ENCODE peak calls at places on chromosomes 7 and 10, in five cellular contexts. One of them, this sample, is unnamed.

GRCh38 chr10:128058746-128059125 is 67.5 kb downstream of the MKI67 start:
- DNase-seq in A549: no peak
- DNase-seq in heart left ventricle: no peak
- DNase-seq in H1: no peak
- DNase-seq in CD4-positive, alpha-beta T cell: no peak
- DNase-seq in this sample: no peak

GRCh38 chr10:89845541-89846275 is 144.3 kb downstream of the KIF20B start:
- DNase-seq in A549: no peak
- DNase-seq in H1: no peak
- DNase-seq in CD4-positive, alpha-beta T cell: no peak
- DNase-seq in heart left ventricle: no peak
- DNase-seq in this sample: no peak

GRCh38 chr7:45923290-45923689 is 2.2 kb upstream of the IGFBP3 start:
- DNase-seq in A549: no peak
- DNase-seq in H1: no peak
- DNase-seq in CD4-positive, alpha-beta T cell: peak
- DNase-seq in heart left ventricle: peak
- DNase-seq in this sample: peak

GRCh38 chr7:67423058-67423457 is 426.4 kb downstream of the TYW1 start:
- DNase-seq in A549: no peak
- DNase-seq in heart left ventricle: no peak
- DNase-seq in H1: no peak
- DNase-seq in CD4-positive, alpha-beta T cell: no peak
- DNase-seq in this sample: no peak

GRCh38 chr10:32922164-32922563 is 35.9 kb downstream of the ITGB1 start:
- DNase-seq in CD4-positive, alpha-beta T cell: no peak
- DNase-seq in A549: no peak
- DNase-seq in H1: no peak
- DNase-seq in heart left ventricle: no peak
- DNase-seq in this sample: no peak

GRCh38 chr7:124557587-124557986 is 208.0 kb downstream of the GPR37 start:
- DNase-seq in H1: no peak
- DNase-seq in A549: no peak
- DNase-seq in heart left ventricle: no peak
- DNase-seq in CD4-positive, alpha-beta T cell: no peak
- DNase-seq in this sample: no peak

GRCh38 chr7:66224171-66224773 is 19.1 kb downstream of the TPST1 start:
- DNase-seq in H1: no peak
- DNase-seq in CD4-positive, alpha-beta T cell: no peak
- DNase-seq in heart left ventricle: no peak
- DNase-seq in A549: no peak
- DNase-seq in this sample: no peak

GRCh38 chr7:30564243-30564892 is 30.3 kb upstream of the GARS1 start:
- DNase-seq in CD4-positive, alpha-beta T cell: peak
- DNase-seq in heart left ventricle: peak
- DNase-seq in A549: peak
- DNase-seq in H1: peak
- DNase-seq in this sample: peak

GRCh38 chr7:48617988-48618387 is 306.4 kb upstream of the CDC14C start:
- DNase-seq in H1: no peak
- DNase-seq in A549: no peak
- DNase-seq in heart left ventricle: no peak
- DNase-seq in CD4-positive, alpha-beta T cell: no peak
- DNase-seq in this sample: no peak

GRCh38 chr7:6359021-6359420 is 86.6 kb upstream of the CYTH3 start:
- DNase-seq in A549: no peak
- DNase-seq in H1: no peak
- DNase-seq in heart left ventricle: no peak
- DNase-seq in CD4-positive, alpha-beta T cell: no peak
- DNase-seq in this sample: no peak

GRCh38 chr7:138898255-138898654 is 82.9 kb downstream of the KIAA1549 start:
- DNase-seq in CD4-positive, alpha-beta T cell: peak
- DNase-seq in heart left ventricle: no peak
- DNase-seq in H1: no peak
- DNase-seq in A549: no peak
- DNase-seq in this sample: no peak

GRCh38 chr7:99000904-99001442 is 122.6 kb downstream of the TRRAP start:
- DNase-seq in CD4-positive, alpha-beta T cell: no peak
- DNase-seq in heart left ventricle: no peak
- DNase-seq in A549: no peak
- DNase-seq in H1: no peak
- DNase-seq in this sample: no peak

DNA sequence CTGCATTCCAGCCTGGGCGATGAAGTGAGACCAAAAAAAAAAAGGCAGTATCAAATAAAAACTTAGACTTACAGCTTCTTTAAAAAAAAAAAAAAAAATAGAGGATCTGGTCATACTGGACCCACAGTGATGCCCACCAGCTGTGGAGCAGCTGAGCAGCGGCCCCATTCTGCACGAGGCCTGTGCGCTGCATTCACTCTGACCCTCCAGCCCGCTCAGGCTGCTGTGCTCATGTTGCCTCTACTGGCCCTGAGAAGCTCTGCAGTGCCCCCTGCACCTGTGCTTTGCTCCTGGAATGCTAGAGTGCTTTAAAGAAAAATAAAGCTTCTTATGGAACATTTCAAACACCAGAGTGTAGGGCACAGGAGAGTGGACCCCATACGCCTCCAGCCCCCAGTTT is 33.2 kb downstream of the TMEM120A start:
- DNase-seq in CD4-positive, alpha-beta T cell: no peak
- DNase-seq in heart left ventricle: no peak
- DNase-seq in A549: no peak
- DNase-seq in H1: no peak
- DNase-seq in this sample: no peak
- TF ChIP-seq CTCF in CD4-positive, alpha-beta T cell: no peak
- TF ChIP-seq CTCF in heart left ventricle: no peak
- TF ChIP-seq CTCF in A549: no peak
- TF ChIP-seq CTCF in H1: peak
- TF ChIP-seq CTCF in this sample: no peak

GRCh38 chr10:125146791-125147604 is 13.4 kb downstream of the CTBP2 start:
- DNase-seq in CD4-positive, alpha-beta T cell: no peak
- DNase-seq in H1: no peak
- DNase-seq in heart left ventricle: no peak
- DNase-seq in A549: no peak
- DNase-seq in this sample: no peak

GRCh38 chr10:125145636-125146035 is 14.7 kb downstream of the CTBP2 start:
- DNase-seq in heart left ventricle: no peak
- DNase-seq in CD4-positive, alpha-beta T cell: no peak
- DNase-seq in H1: no peak
- DNase-seq in A549: no peak
- DNase-seq in this sample: no peak

GRCh38 chr10:125144209-125144608 is 16.2 kb downstream of the CTBP2 start:
- DNase-seq in heart left ventricle: no peak
- DNase-seq in H1: no peak
- DNase-seq in A549: no peak
- DNase-seq in CD4-positive, alpha-beta T cell: no peak
- DNase-seq in this sample: no peak

GRCh38 chr10:125142946-125143345 is 17.4 kb downstream of the CTBP2 start:
- DNase-seq in H1: no peak
- DNase-seq in heart left ventricle: no peak
- DNase-seq in CD4-positive, alpha-beta T cell: no peak
- DNase-seq in A549: no peak
- DNase-seq in this sample: no peak

DNA sequence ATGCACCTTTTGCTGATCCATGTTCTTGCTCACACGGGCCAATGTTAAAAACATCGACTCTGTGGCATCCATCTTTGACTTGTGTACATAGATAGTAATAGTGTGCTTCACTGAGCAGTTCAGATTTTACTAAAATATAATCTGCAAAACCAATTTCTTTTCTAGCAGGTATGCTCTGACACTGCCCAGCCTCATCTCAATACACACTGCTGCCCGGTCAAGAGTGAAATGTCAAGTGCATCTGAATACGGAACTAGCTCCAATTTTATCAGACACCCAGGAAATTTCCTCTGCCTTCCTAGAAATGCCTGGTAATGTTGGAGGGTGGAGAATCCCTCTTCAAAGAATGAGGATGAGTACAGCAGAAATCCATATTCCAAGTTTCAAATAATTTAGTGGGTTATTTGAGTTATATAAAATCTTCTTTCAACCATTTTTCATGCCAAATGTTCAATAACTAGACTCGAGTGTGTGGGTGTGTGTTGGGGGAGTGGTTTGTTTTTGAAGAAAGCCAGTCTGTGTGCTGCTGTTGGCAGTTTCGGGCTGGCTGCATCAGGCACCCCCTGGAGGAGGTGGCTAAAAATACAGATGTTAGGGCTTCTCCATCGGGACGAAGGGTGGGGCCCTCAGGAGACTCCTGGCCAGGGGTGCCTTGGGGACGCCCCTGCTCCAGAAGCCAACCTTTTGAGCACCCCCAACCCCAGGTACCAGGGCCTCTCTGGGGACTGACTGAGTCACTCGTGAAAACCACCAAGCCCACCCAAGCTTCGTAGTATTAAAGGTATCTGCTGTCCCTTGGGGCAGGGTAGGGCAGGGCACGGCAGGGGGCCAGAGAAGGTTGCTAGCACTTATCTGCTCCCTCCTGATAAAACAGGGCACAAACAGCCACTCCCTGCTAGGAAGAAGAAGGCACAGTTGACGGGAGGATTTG is 15.4 kb downstream of the CTBP2 start:
- DNase-seq in CD4-positive, alpha-beta T cell: no peak
- DNase-seq in H1: no peak
- DNase-seq in heart left ventricle: no peak
- DNase-seq in A549: peak
- DNase-seq in this sample: peak
- TF ChIP-seq CTCF in CD4-positive, alpha-beta T cell: no peak
- TF ChIP-seq CTCF in H1: peak
- TF ChIP-seq CTCF in heart left ventricle: peak
- TF ChIP-seq CTCF in A549: peak
- TF ChIP-seq CTCF in this sample: no peak

GRCh38 chr10:71303569-71303907 is 15.5 kb upstream of the SLC29A3 start:
- DNase-seq in A549: no peak
- DNase-seq in heart left ventricle: no peak
- DNase-seq in CD4-positive, alpha-beta T cell: no peak
- DNase-seq in H1: no peak
- DNase-seq in this sample: no peak
- TF ChIP-seq CTCF in A549: no peak
- TF ChIP-seq CTCF in heart left ventricle: no peak
- TF ChIP-seq CTCF in CD4-positive, alpha-beta T cell: no peak
- TF ChIP-seq CTCF in H1: no peak
- TF ChIP-seq CTCF in this sample: no peak

DNA sequence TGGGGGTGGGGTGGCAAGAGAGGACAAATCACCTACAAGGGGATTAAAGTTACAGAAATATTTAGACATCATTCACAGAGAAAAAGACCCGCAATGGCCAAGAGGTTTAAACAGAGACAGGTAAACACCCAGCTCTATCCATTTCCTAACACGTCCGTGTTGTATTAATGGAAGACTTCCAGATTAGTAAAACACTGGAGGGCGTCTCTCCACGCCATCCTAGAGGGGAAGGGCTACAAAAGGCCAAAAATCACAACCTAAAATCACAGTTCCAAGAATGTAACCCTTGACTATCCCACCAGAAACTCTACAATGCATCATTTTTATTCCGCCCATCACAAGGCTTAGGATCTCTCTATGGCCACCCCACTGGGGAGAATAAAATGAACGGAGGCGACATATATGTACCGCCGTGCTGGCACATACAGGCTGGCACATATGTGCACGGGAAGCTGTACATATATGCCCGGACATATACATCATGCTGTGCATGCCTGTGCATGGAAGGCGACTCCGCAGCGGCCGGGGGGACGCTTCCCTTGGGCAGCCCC is 758 bp downstream of the PCLO start:
- DNase-seq in CD4-positive, alpha-beta T cell: no peak
- DNase-seq in heart left ventricle: no peak
- DNase-seq in A549: peak
- DNase-seq in H1: no peak
- DNase-seq in this sample: no peak
- TF ChIP-seq CTCF in CD4-positive, alpha-beta T cell: no peak
- TF ChIP-seq CTCF in heart left ventricle: no peak
- TF ChIP-seq CTCF in A549: no peak
- TF ChIP-seq CTCF in H1: no peak
- TF ChIP-seq CTCF in this sample: no peak

GRCh38 chr7:25887795-25888559 is 264.0 kb upstream of the NFE2L3 start:
- DNase-seq in A549: no peak
- DNase-seq in H1: no peak
- DNase-seq in CD4-positive, alpha-beta T cell: no peak
- DNase-seq in heart left ventricle: no peak
- DNase-seq in this sample: no peak

GRCh38 chr7:25887266-25887665 is 264.7 kb upstream of the NFE2L3 start:
- DNase-seq in A549: no peak
- DNase-seq in heart left ventricle: no peak
- DNase-seq in H1: no peak
- DNase-seq in CD4-positive, alpha-beta T cell: no peak
- DNase-seq in this sample: no peak

GRCh38 chr7:25891591-25891990 is 260.4 kb upstream of the NFE2L3 start:
- DNase-seq in CD4-positive, alpha-beta T cell: no peak
- DNase-seq in heart left ventricle: no peak
- DNase-seq in H1: no peak
- DNase-seq in A549: no peak
- DNase-seq in this sample: no peak

GRCh38 chr7:25886387-25887240 is 265.4 kb upstream of the NFE2L3 start:
- DNase-seq in H1: no peak
- DNase-seq in A549: no peak
- DNase-seq in CD4-positive, alpha-beta T cell: no peak
- DNase-seq in heart left ventricle: no peak
- DNase-seq in this sample: no peak

GRCh38 chr7:25889765-25890164 is 262.2 kb upstream of the NFE2L3 start:
- DNase-seq in CD4-positive, alpha-beta T cell: no peak
- DNase-seq in heart left ventricle: no peak
- DNase-seq in A549: no peak
- DNase-seq in H1: no peak
- DNase-seq in this sample: no peak
- TF ChIP-seq CTCF in CD4-positive, alpha-beta T cell: no peak
- TF ChIP-seq CTCF in heart left ventricle: no peak
- TF ChIP-seq CTCF in A549: no peak
- TF ChIP-seq CTCF in H1: no peak
- TF ChIP-seq CTCF in this sample: no peak

GRCh38 chr10:27504007-27504890 is at the start of gene RAB18:
- DNase-seq in heart left ventricle: peak
- DNase-seq in H1: peak
- DNase-seq in CD4-positive, alpha-beta T cell: peak
- DNase-seq in A549: peak
- DNase-seq in this sample: peak
- TF ChIP-seq CTCF in heart left ventricle: peak
- TF ChIP-seq CTCF in H1: no peak
- TF ChIP-seq CTCF in CD4-positive, alpha-beta T cell: no peak
- TF ChIP-seq CTCF in A549: no peak
- TF ChIP-seq CTCF in this sample: no peak

DNA sequence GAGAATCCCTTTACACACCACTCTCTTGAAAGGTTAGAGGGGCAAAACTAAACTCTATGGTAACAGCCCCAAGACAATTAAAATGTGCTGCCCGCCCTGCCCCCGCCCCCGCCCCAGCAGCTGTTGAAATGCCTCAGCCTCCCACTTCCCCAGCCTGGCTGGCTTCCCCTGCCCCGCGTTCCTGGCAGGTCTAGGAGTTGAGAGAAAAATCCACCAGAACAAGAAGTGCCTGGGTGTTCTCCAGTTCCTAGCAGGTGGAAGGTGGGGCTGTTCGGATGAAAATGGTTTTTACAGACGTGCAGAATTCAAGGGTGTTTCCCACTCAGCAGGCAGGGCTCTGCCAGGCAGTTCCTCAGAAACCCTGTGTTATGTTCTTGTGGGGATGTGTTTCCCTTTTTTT is 109.5 kb upstream of the ZEB1 start:
- DNase-seq in heart left ventricle: no peak
- DNase-seq in CD4-positive, alpha-beta T cell: no peak
- DNase-seq in H1: no peak
- DNase-seq in A549: no peak
- DNase-seq in this sample: no peak
- TF ChIP-seq CTCF in heart left ventricle: no peak
- TF ChIP-seq CTCF in CD4-positive, alpha-beta T cell: no peak
- TF ChIP-seq CTCF in H1: no peak
- TF ChIP-seq CTCF in A549: no peak
- TF ChIP-seq CTCF in this sample: no peak

This sample was measured in endothelial cell.